ENCODE peak calls at places on chromosomes 1 and 21, in five cellular contexts. O is activated CD4-positive, alpha-beta T cell treated with anti-CD3 and anti-CD28 coated beads for 1 hour; B is GM03348; R is T-helper 9 cell; I is AML-193. V is an unnamed sample.

GRCh38 chr1:161079436-161080110 is 9.8 kb downstream of the NECTIN4 start:
- DNase-seq in O (no peak), B (no peak), R (no peak), I (no peak), V (no peak)

GRCh38 chr1:65435987-65436386 is 15.5 kb downstream of the LEPR start:
- DNase-seq in O (no peak), B (peak; percentile 79), R (no peak), I (no peak), V (no peak)

GRCh38 chr21:14533555-14534400 is 12.3 kb downstream of the SAMSN1 start:
- DNase-seq in O (no peak), B (peak; percentile 20), R (no peak), I (peak; percentile 55), V (peak; percentile 17)

GRCh38 chr1:54744696-54745095 is 19.6 kb downstream of the PARS2 start:
- DNase-seq in O (no peak), B (no peak), R (no peak), I (no peak), V (no peak)

GRCh38 chr1:233790662-233791371 is 113.7 kb upstream of the SLC35F3 start:
- DNase-seq in O (no peak), B (peak; percentile 86), R (no peak), I (peak; percentile 52), V (peak; percentile 47)

GRCh38 chr1:202861420-202862121 is 27.4 kb downstream of the RABIF start:
- DNase-seq in O (no peak), B (peak; percentile 98), R (peak; percentile 13), I (no peak), V (peak; percentile 95)

GRCh38 chr1:182974792-182975191 is 21.8 kb upstream of the SHCBP1L start:
- DNase-seq in O (no peak), B (peak; percentile 35), R (no peak), I (no peak), V (no peak)

GRCh38 chr1:24966121-24966723 is 36.1 kb upstream of the RUNX3 start:
- DNase-seq in O (no peak), B (no peak), R (no peak), I (no peak), V (no peak)

GRCh38 chr1:904271-904950 is 19.3 kb upstream of the SAMD11 start:
- DNase-seq in O (peak; percentile 79), B (peak; percentile 94), R (peak; percentile 80), I (peak; percentile 50), V (peak; percentile 57)

GRCh38 chr1:90831910-90832309 is 114.8 kb upstream of the BARHL2 start:
- DNase-seq in O (no peak), B (no peak), R (no peak), I (no peak), V (no peak)

GRCh38 chr21:36788116-36788515 is 89.2 kb downstream of the SIM2 start:
- DNase-seq in O (no peak), B (no peak), R (no peak), I (no peak), V (peak; percentile 77)

GRCh38 chr1:91026777-91027176 is 4.9 kb upstream of the ZNF644 start:
- DNase-seq in O (no peak), B (peak; percentile 31), R (no peak), I (peak; percentile 24), V (no peak)

GRCh38 chr21:33237446-33237845 is 7.7 kb downstream of the IFNAR2 start:
- DNase-seq in O (no peak), B (no peak), R (no peak), I (no peak), V (no peak)

V was measured in H54.